ENCODE peak calls at places on chromosome 19, in nine cellular contexts. F is uterus, U is HepG2, Y is endothelial cell of umbilical vein, R is right lobe of liver, S is Peyer's patch, Q is testis, H is sigmoid colon, V is adrenal gland. A is an unnamed sample.

GRCh38 chr19:5718579-5719273 is 1.2 kb downstream of the LONP1 start:
- DNase-seq in F (no peak), U (peak; percentile 27), Y (peak; percentile 67), R (no peak), S (no peak), Q (no peak), H (no peak), V (peak; percentile 82), A (no peak)

GRCh38 chr19:8511573-8512101 is 2.3 kb downstream of the ZNF414 start:
- DNase-seq in F (no peak), U (no peak), Y (no peak), R (no peak), S (no peak), Q (peak; percentile 34), H (no peak), V (no peak), A (peak; percentile 71)

GRCh38 chr19:4976412-4977298 is 7.7 kb downstream of the KDM4B start:
- DNase-seq in F (peak; percentile 88), U (peak; percentile 53), Y (peak; percentile 58), R (peak; percentile 80), S (no peak), Q (peak; percentile 88), H (peak; percentile 98), V (peak; percentile 91), A (peak; percentile 96)

GRCh38 chr19:14061751-14062557 is at the start of gene PALM3:
- DNase-seq in F (no peak), U (no peak), Y (no peak), R (peak; percentile 91), S (no peak), Q (peak; percentile 59), H (no peak), V (no peak), A (peak; percentile 95)

GRCh38 chr19:17079710-17080440 is 4.3 kb downstream of the MYO9B start:
- DNase-seq in F (peak; percentile 83), U (peak; percentile 85), Y (peak; percentile 87), R (no peak), S (peak; percentile 59), Q (peak; percentile 74), H (peak; percentile 96), V (peak; percentile 90), A (peak; percentile 62)

GRCh38 chr19:48424694-48425219 is 21.0 kb upstream of the GRWD1 start:
- DNase-seq in F (no peak), U (no peak), Y (peak; percentile 88), R (no peak), S (no peak), Q (no peak), H (no peak), V (peak; percentile 39), A (no peak)

GRCh38 chr19:43532962-43533545 is at the start of gene ZNF575:
- DNase-seq in F (peak; percentile 88), U (peak; percentile 61), Y (peak; percentile 96), R (peak; percentile 94), S (peak; percentile 94), Q (peak; percentile 95), H (peak; percentile 94), V (peak; percentile 93), A (peak; percentile 92)

GRCh38 chr19:19602136-19602712 is 16.3 kb downstream of the PBX4 start:
- DNase-seq in F (no peak), U (peak; percentile 40), Y (no peak), R (no peak), S (no peak), Q (no peak), H (no peak), V (no peak), A (no peak)

GRCh38 chr19:55287361-55288079 is 3.7 kb downstream of the BRSK1 start:
- DNase-seq in F (no peak), U (no peak), Y (no peak), R (no peak), S (no peak), Q (no peak), H (no peak), V (no peak), A (no peak)

GRCh38 chr19:38262585-38263268 is 1.6 kb upstream of the SPINT2 start:
- DNase-seq in F (no peak), U (no peak), Y (no peak), R (no peak), S (no peak), Q (no peak), H (no peak), V (no peak), A (no peak)

GRCh38 chr19:44850641-44851109 is 4.6 kb downstream of the NECTIN2 start:
- DNase-seq in F (no peak), U (no peak), Y (peak; percentile 53), R (peak; percentile 72), S (no peak), Q (peak; percentile 47), H (peak; percentile 66), V (peak; percentile 60), A (no peak)

GRCh38 chr19:40974633-40975037 is 16.4 kb upstream of the CYP2B6 start:
- DNase-seq in F (peak; percentile 41), U (peak; percentile 62), Y (peak; percentile 61), R (no peak), S (peak; percentile 72), Q (peak; percentile 92), H (peak; percentile 74), V (peak; percentile 74), A (peak; percentile 76)

GRCh38 chr19:30178721-30179402 is 193.3 kb upstream of the ZNF536 start:
- DNase-seq in F (no peak), U (no peak), Y (no peak), R (no peak), S (no peak), Q (no peak), H (no peak), V (no peak), A (no peak)

GRCh38 chr19:30174357-30174645 is 197.9 kb upstream of the ZNF536 start:
- DNase-seq in F (no peak), U (no peak), Y (no peak), R (no peak), S (no peak), Q (no peak), H (no peak), V (no peak), A (no peak)

GRCh38 chr19:30174791-30175190 is 197.4 kb upstream of the ZNF536 start:
- DNase-seq in F (no peak), U (no peak), Y (no peak), R (no peak), S (no peak), Q (no peak), H (no peak), V (no peak), A (no peak)

GRCh38 chr19:30173593-30174356 is 198.4 kb upstream of the ZNF536 start:
- DNase-seq in F (no peak), U (no peak), Y (no peak), R (no peak), S (no peak), Q (no peak), H (no peak), V (no peak), A (no peak)

GRCh38 chr19:30175987-30176386 is 196.2 kb upstream of the ZNF536 start:
- DNase-seq in F (no peak), U (no peak), Y (no peak), R (no peak), S (no peak), Q (no peak), H (no peak), V (no peak), A (no peak)
- TF ChIP-seq POLR2A in F (no peak), U (no peak), Y (no peak), R (no peak), S (no peak), Q (no peak), H (no peak), V (no peak), A (no peak)

GRCh38 chr19:10134040-10134439 is 14.3 kb upstream of the EIF3G start:
- DNase-seq in F (no peak), U (no peak), Y (no peak), R (no peak), S (no peak), Q (no peak), H (no peak), V (no peak), A (no peak)
- H3K36me3 ChIP-seq in F (no peaks in the 10 kb centered on the region), U (peaks cover 34% of the 10 kb centered on the region), Y (peaks cover 6% of the 10 kb centered on the region), R (peaks cover 9% of the 10 kb centered on the region), S (no peaks in the 10 kb centered on the region), Q (no peaks in the 10 kb centered on the region), H (peaks cover 69% of the 10 kb centered on the region), V (peaks cover 64% of the 10 kb centered on the region), A (peaks cover 40% of the 10 kb centered on the region)

DNA sequence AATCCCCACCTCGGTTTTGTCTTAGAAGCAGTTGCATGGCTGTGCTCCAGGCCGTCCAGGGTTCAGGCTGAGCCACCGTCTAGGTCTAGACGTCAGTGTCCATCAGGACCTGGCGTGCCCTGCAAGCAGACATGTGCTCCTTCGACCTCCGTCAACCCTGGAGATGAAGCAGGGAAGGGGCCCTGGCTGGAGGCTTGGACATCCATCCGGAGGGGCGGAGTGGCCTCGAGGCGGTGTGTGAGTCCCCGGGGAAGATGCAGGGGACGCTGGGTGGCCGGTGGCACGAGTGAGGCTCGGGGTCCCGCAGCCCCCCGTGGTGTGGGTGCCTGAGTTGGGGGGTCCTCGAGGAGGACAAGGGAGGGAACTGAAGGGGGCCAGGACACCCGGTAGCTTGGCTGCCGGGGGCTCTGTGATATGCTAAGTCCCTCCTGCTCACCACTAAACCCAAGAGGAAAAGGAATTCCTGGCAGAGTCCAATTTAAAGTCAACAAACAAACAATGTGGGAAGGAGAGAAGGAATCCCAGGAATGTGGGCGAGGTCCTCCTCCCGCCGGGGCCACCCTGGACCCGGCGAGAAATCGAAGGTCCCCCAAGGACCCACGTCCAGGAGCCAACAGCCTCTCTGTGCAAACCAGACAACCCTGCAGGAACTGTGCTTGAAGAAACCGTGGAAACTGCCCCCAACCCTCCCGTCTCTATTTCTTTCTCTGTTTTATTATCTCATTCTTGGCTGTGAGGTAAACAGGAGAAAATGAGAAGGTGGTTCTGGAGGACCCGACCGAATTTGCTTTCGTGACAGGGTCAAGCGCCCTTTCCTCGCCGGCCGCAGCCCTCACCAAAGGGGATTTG is 14.8 kb upstream of the PTBP1 start:
- DNase-seq in F (no peak), U (peak; percentile 89), Y (peak; percentile 66), R (no peak), S (no peak), Q (no peak), H (no peak), V (no peak), A (peak; percentile 68)
- TF ChIP-seq POLR2A in F (no peak), U (peak; percentile 48), Y (no peak), R (no peak), S (no peak), Q (no peak), H (no peak), V (no peak), A (no peak)

DNA sequence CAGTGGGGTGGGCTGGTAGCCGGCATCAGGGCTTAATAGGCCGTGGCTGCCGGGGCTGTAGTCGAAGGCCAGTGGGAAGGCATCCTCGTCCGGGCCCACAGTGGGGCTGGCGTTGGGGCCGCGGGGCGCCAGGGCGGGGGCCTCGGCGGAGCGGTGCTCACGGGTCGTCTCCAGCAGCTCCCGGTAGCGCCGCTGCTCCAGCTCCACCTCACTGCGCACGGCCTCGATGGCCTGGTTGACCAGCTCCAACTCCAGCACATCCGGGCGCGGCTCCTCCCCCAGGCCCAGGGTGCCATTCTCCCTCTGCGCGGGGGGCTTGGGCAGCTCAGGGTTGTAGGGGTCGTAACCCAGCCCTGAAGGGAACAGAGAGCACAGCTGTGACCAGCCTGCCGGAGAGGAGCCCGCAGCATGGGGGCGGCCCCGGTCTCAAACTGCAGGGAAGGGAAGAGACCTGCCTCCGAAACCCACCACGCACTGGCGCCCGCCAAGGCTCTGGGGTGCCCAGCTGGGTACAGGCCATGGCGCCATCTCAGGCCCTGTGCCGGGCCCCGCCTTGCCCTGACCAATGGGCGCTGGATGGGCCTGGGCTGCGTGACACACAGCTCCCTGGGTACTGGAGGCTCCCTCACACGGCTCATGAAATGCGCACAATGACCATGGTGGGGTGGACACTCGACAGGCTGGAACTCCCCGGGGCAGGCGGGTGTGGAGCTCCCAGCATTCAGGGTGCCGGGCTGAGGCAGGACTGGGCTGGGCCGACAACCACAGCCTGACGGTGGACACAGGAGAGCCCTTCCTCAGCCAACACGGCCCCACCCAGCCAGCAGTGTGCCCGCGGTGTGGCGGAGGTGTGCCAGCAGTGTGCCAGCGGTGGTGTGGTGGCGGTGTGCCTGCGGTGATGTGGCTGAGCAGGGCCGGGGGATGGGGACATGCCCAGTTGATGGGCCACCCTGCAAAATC is 16.5 kb upstream of the ATP8B3 start:
- DNase-seq in F (no peak), U (no peak), Y (no peak), R (no peak), S (no peak), Q (no peak), H (no peak), V (no peak), A (no peak)
- H3K36me3 ChIP-seq in F (no peaks in the 10 kb centered on the region), U (peaks cover 8% of the 10 kb centered on the region), Y (no peaks in the 10 kb centered on the region), R (no peaks in the 10 kb centered on the region), S (no peaks in the 10 kb centered on the region), Q (no peaks in the 10 kb centered on the region), H (peaks cover 46% of the 10 kb centered on the region), V (peaks cover 26% of the 10 kb centered on the region), A (peaks cover 3% of the 10 kb centered on the region)